ENCODE peak calls at places on chromosomes 13 and 19, in seven cellular contexts. G is H1, H is HCT116, A is SK-N-SH, S is HepG2, I is GM12878, Q is K562. C is an unnamed sample.
A peak's percentile ranks its signal among the peaks of the same experiment; 100 is the strongest.

GRCh38 chr13:36480726-36481485 is 48.6 kb downstream of the CCNA1 start:
- DNase-seq in A (no peak), G (no peak), Q (no peak), I (no peak), H (no peak), S (no peak), C (no peak)

GRCh38 chr19:1612114-1613086 is 7.1 kb upstream of the UQCR11 start:
- DNase-seq in H (no peak), S (no peak), Q (no peak), G (no peak), A (no peak), I (no peak), C (no peak)

GRCh38 chr19:850221-850978 is 1.7 kb upstream of the ELANE start:
- DNase-seq in H (no peak), G (no peak), Q (peak; percentile 57), A (peak; percentile 80), I (no peak), S (no peak), C (no peak)

GRCh38 chr13:40464991-40465390 is 201.4 kb downstream of the FOXO1 start:
- DNase-seq in A (no peak), I (no peak), S (no peak), H (no peak), Q (no peak), G (no peak), C (no peak)

GRCh38 chr19:10762656-10763055 is 44.8 kb downstream of the DNM2 start:
- DNase-seq in I (no peak), Q (no peak), H (no peak), G (no peak), A (no peak), S (no peak), C (no peak)

GRCh38 chr13:93227906-93228801 is 1.5 kb downstream of the GPC6 start:
- DNase-seq in H (no peak), G (peak; percentile 86), I (no peak), S (peak; percentile 80), Q (peak; percentile 79), A (peak; percentile 89), C (peak; percentile 77)

GRCh38 chr19:32969549-32969948 is 2.2 kb downstream of the CEP89 start:
- DNase-seq in H (no peak), A (no peak), G (no peak), Q (no peak), S (no peak), I (no peak), C (no peak)

GRCh38 chr13:99907038-99907437 is 64.5 kb downstream of the ZIC5 start:
- DNase-seq in A (no peak), Q (no peak), G (no peak), S (no peak), H (no peak), I (no peak), C (no peak)

GRCh38 chr13:26895808-26896466 is 135.4 kb upstream of the GPR12 start:
- DNase-seq in Q (no peak), G (no peak), H (no peak), S (no peak), A (no peak), I (no peak), C (no peak)

GRCh38 chr19:34236035-34236793 is 18.1 kb upstream of the GARRE1 start:
- DNase-seq in Q (no peak), G (no peak), A (no peak), I (no peak), H (no peak), S (no peak), C (no peak)

GRCh38 chr19:2804156-2805004 is 15.3 kb upstream of the ZNF554 start:
- DNase-seq in G (no peak), I (no peak), S (no peak), Q (no peak), A (peak; percentile 15), H (no peak), C (no peak)

GRCh38 chr13:88622362-88622973 is 951.3 kb downstream of the SLITRK5 start:
- DNase-seq in Q (no peak), G (no peak), S (no peak), H (no peak), I (no peak), A (no peak), C (no peak)

GRCh38 chr13:101552797-101553196 is 100.3 kb downstream of the ITGBL1 start:
- DNase-seq in I (no peak), A (no peak), S (no peak), H (no peak), Q (no peak), G (no peak), C (no peak)

GRCh38 chr13:82614086-82614485 is 1268.2 kb downstream of the SLITRK1 start:
- DNase-seq in H (no peak), Q (no peak), A (no peak), I (no peak), G (no peak), S (no peak), C (no peak)

GRCh38 chr19:3343619-3344502 is 22.5 kb upstream of the NFIC start:
- DNase-seq in I (no peak), S (peak; percentile 86), Q (peak; percentile 92), A (peak; percentile 97), G (no peak), H (peak; percentile 87), C (no peak)

GRCh38 chr19:17766543-17767131 is 15.4 kb downstream of the FCHO1 start:
- DNase-seq in S (peak; percentile 89), Q (no peak), I (no peak), A (no peak), G (peak; percentile 94), H (peak; percentile 88), C (peak; percentile 88)

GRCh38 chr13:60261432-60262351 is 98.0 kb upstream of the DIAPH3 start:
- DNase-seq in S (no peak), H (no peak), I (no peak), G (no peak), Q (no peak), A (no peak), C (peak; percentile 38)
- H3K4me1 ChIP-seq in S (no peaks in the 10 kb centered on the region), H (no peaks in the 10 kb centered on the region), I (no peaks in the 10 kb centered on the region), G (peaks cover 8% of the 10 kb centered on the region), Q (no peaks in the 10 kb centered on the region), A (no peaks in the 10 kb centered on the region), C (no peaks in the 10 kb centered on the region)

DNA sequence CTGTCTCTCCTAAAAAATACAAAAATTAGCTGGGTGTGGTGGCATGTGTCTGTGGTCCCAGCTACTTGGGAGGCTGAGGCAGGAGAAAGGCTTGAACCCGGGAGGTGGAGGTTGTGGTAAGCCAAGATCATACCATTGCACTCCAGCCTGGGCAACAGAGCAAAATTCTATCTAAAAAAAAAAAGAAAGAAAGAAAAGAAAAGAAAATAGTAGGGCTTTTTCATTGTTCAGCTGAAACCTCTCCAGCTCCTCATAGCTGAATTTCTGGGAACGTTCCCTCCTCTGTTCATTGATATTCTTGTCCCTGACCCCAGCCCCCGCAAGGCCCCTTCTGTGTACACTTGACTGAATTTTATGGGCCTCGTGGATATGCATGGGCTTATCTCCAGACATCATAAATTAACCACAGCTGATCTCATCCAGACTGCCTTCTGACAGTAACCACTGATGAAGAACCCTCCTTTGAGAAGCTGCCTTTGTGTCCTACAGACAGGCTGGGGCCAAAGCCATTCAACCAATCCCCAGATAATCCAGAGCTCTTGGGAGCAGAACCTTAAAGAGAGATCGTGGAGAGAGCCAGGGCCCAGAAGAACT is at the start of gene ELSPBP1:
- DNase-seq in Q (no peak), I (no peak), S (no peak), H (no peak), A (no peak), G (no peak), C (no peak)
- TF ChIP-seq YY1 in Q (no peak), I (no peak), S (no peak), H (no peak), A (no peak), G (no peak), C (no peak)

GRCh38 chr13:77696006-77696862 is 1.3 kb upstream of the SLAIN1 start:
- DNase-seq in I (no peak), A (peak; percentile 45), H (no peak), S (no peak), G (no peak), Q (no peak), C (no peak)

GRCh38 chr13:77696863-77697207 is 652 bp upstream of the SLAIN1 start:
- DNase-seq in G (no peak), S (no peak), A (no peak), I (no peak), H (no peak), Q (no peak), C (no peak)

GRCh38 chr13:77699059-77699680 is 1.7 kb downstream of the SLAIN1 start:
- DNase-seq in G (no peak), H (no peak), Q (no peak), A (no peak), S (no peak), I (no peak), C (no peak)

GRCh38 chr13:77698211-77699058 is 948 bp downstream of the SLAIN1 start:
- DNase-seq in I (no peak), A (peak; percentile 72), Q (peak; percentile 1), G (peak; percentile 67), H (no peak), S (no peak), C (no peak)

GRCh38 chr13:77697208-77698103 is at the start of gene SLAIN1:
- DNase-seq in S (peak; percentile 15), H (no peak), Q (peak; percentile 74), I (no peak), A (peak; percentile 98), G (peak; percentile 85), C (peak; percentile 60)
- H3K9ac ChIP-seq in S (no peak within 1 kb of the TSS), H (no peak within 1 kb of the TSS), Q (no peak within 1 kb of the TSS), I (peak within 1 kb of the TSS; percentile 73), A (no peak within 1 kb of the TSS), G (peak within 1 kb of the TSS; percentile 52), C (peak within 1 kb of the TSS; percentile 67)

GRCh38 chr19:16306728-16307402 is 17.8 kb upstream of the KLF2 start:
- DNase-seq in G (peak; percentile 58), I (no peak), A (no peak), Q (no peak), H (no peak), S (no peak), C (no peak)

GRCh38 chr19:16308081-16308480 is 16.5 kb upstream of the KLF2 start:
- DNase-seq in A (no peak), G (no peak), S (no peak), Q (no peak), I (no peak), H (no peak), C (no peak)

GRCh38 chr19:16303755-16304154 is 20.9 kb upstream of the KLF2 start:
- DNase-seq in S (no peak), Q (no peak), G (no peak), A (no peak), H (no peak), I (no peak), C (no peak)

DNA sequence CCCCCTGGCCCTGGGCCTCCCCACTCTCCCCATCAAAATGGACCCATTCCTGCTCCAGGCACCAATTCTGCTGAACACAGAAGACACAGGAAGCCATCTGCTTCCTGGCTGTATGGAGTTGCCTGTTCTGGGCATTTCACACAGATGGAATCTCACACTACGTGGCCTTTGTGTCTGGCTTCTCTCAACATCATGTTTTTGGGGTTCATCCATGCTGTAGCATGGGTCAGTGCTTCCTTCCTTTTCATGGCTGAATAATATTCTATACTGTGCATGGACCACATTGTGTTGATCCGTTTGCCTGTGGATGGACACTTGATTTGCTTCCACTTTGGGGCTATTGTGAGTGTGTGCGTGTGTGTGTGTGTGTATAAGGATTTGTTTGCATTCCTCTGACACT is 15.0 kb upstream of the KLF2 start:
- DNase-seq in A (no peak), I (no peak), G (no peak), S (no peak), H (no peak), Q (no peak), C (no peak)
- H3K4me1 ChIP-seq in A (no peaks in the 10 kb centered on the region), I (no peaks in the 10 kb centered on the region), G (peaks cover 6% of the 10 kb centered on the region), S (no peaks in the 10 kb centered on the region), H (peaks cover 3% of the 10 kb centered on the region), Q (no peaks in the 10 kb centered on the region), C (peaks cover 5% of the 10 kb centered on the region)